ENCODE peak calls at places on chromosomes 12 and 14, in nine cellular contexts. H is AG08395, D is hypothalamus, V is choroid plexus epithelial cell, M is Calu3, B is T1000, G is OCI-LY7, C is activated B cell treated with CpG ODN at 0.5 μM for 24 hours, P is COR-L47. A is an unnamed sample.

GRCh38 chr12:92370828-92371227 is 225.2 kb upstream of the BTG1 start:
- DNase-seq in H (no peak), G (peak), B (no peak), M (no peak), D (no peak), C (no peak), P (no peak), V (no peak), A (no peak)

GRCh38 chr14:71931492-71932228 is 569 bp upstream of the RGS6 start:
- DNase-seq in C (no peak), M (no peak), G (no peak), B (no peak), P (no peak), D (no peak), V (peak), H (no peak), A (no peak)

GRCh38 chr12:2719405-2719804 is 75.4 kb upstream of the FKBP4 start:
- DNase-seq in M (no peak), C (no peak), P (no peak), B (no peak), H (no peak), V (no peak), D (no peak), G (no peak), A (peak)

GRCh38 chr12:93484315-93484981 is 17.1 kb downstream of the MRPL42 start:
- DNase-seq in H (no peak), D (no peak), M (no peak), C (no peak), G (no peak), B (peak), P (no peak), V (peak), A (peak)

GRCh38 chr14:96762650-96763049 is 34.5 kb upstream of the VRK1 start:
- DNase-seq in M (peak), C (no peak), B (no peak), H (peak), P (peak), D (no peak), V (peak), G (peak), A (peak)

GRCh38 chr12:5784626-5785130 is 160.4 kb downstream of the ANO2 start:
- DNase-seq in P (no peak), C (no peak), H (no peak), D (no peak), G (no peak), B (no peak), M (no peak), V (no peak), A (no peak)

GRCh38 chr14:97251423-97252155 is 454.4 kb downstream of the VRK1 start:
- DNase-seq in V (no peak), P (no peak), D (no peak), M (no peak), C (no peak), G (no peak), B (no peak), H (no peak), A (no peak)

GRCh38 chr12:66862586-66862985 is 183.7 kb upstream of the GRIP1 start:
- DNase-seq in D (no peak), V (no peak), G (no peak), M (no peak), B (no peak), H (no peak), C (no peak), P (no peak), A (no peak)

GRCh38 chr12:63302269-63302940 is 151.4 kb upstream of the AVPR1A start:
- DNase-seq in C (no peak), H (peak), P (no peak), M (no peak), V (peak), B (no peak), D (no peak), G (no peak), A (no peak)

GRCh38 chr12:51000245-51000644 is 25.9 kb downstream of the SLC11A2 start:
- DNase-seq in M (no peak), H (peak), G (no peak), V (peak), C (no peak), P (no peak), D (no peak), B (no peak), A (peak)

GRCh38 chr14:92407395-92407794 is 84.4 kb downstream of the SLC24A4 start:
- DNase-seq in M (no peak), D (no peak), H (no peak), V (no peak), G (no peak), P (no peak), B (no peak), C (no peak), A (no peak)

GRCh38 chr14:65117795-65118746 is 15.8 kb upstream of the MAX start:
- DNase-seq in B (no peak), G (no peak), D (no peak), C (no peak), V (peak), M (peak), H (no peak), P (no peak), A (peak)

GRCh38 chr14:35221462-35221861 is 70.7 kb upstream of the PSMA6 start:
- DNase-seq in M (no peak), H (peak), V (peak), G (no peak), D (no peak), C (no peak), B (no peak), P (no peak), A (no peak)

GRCh38 chr12:115771065-115771464 is 506.4 kb downstream of the MED13L start:
- DNase-seq in V (peak), H (peak), C (no peak), P (no peak), D (no peak), B (no peak), M (no peak), G (no peak), A (no peak)

GRCh38 chr12:74897425-74898211 is 312.0 kb downstream of the KCNC2 start:
- DNase-seq in D (no peak), M (no peak), H (no peak), V (no peak), G (no peak), B (no peak), P (no peak), C (no peak), A (no peak)

GRCh38 chr12:112116232-112117060 is 7.9 kb upstream of the NAA25 start:
- DNase-seq in G (peak), B (peak), P (peak), M (peak), H (no peak), D (peak), V (peak), C (no peak), A (peak)

A was measured in amniotic epithelial cell.